ENCODE peak calls at places on chromosomes 6 and 20, in nine cellular contexts. D, H, G, N, Z, W, J, Y and O are unnamed samples.
A peak's percentile ranks its signal among the peaks of the same experiment; 100 is the strongest.

GRCh38 chr20:16541226-16541625 is 32.0 kb downstream of the KIF16B start:
- DNase-seq in D (no peak), H (no peak), G (no peak), N (no peak), Z (no peak), W (no peak), J (no peak), Y (no peak), O (peak; percentile 55)

GRCh38 chr6:166032366-166033171 is 135.1 kb downstream of the TBXT start:
- DNase-seq in D (peak; percentile 51), H (no peak), G (no peak), N (no peak), Z (peak; percentile 90), W (no peak), J (no peak), Y (peak; percentile 69), O (peak; percentile 53)

GRCh38 chr20:44217342-44218092 is 6.9 kb upstream of the OSER1 start:
- DNase-seq in D (peak; percentile 86), H (peak; percentile 85), G (peak; percentile 71), N (no peak), Z (peak; percentile 80), W (peak; percentile 41), J (peak; percentile 74), Y (peak; percentile 32), O (peak; percentile 53)

GRCh38 chr20:62885046-62885445 is 23.4 kb upstream of the TCFL5 start:
- DNase-seq in D (no peak), H (no peak), G (no peak), N (no peak), Z (no peak), W (no peak), J (no peak), Y (no peak), O (peak; percentile 15)

GRCh38 chr6:87705070-87705691 is 3.1 kb upstream of the AKIRIN2 start:
- DNase-seq in D (no peak), H (peak; percentile 47), G (no peak), N (no peak), Z (peak; percentile 49), W (no peak), J (no peak), Y (no peak), O (no peak)

GRCh38 chr6:157741889-157742615 is 81.0 kb upstream of the SNX9 start:
- DNase-seq in D (no peak), H (no peak), G (no peak), N (no peak), Z (no peak), W (peak; percentile 54), J (no peak), Y (peak; percentile 62), O (no peak)

GRCh38 chr6:6519028-6519427 is 69.5 kb upstream of the LY86 start:
- DNase-seq in D (no peak), H (no peak), G (no peak), N (no peak), Z (no peak), W (no peak), J (peak; percentile 30), Y (no peak), O (no peak)

GRCh38 chr20:17612975-17613327 is 43.1 kb downstream of the DSTN start:
- DNase-seq in D (no peak), H (no peak), G (no peak), N (no peak), Z (no peak), W (no peak), J (no peak), Y (no peak), O (no peak)

GRCh38 chr6:9851541-9852380 is 563.1 kb downstream of the TFAP2A start:
- DNase-seq in D (peak; percentile 29), H (no peak), G (no peak), N (no peak), Z (peak; percentile 21), W (no peak), J (peak; percentile 24), Y (no peak), O (no peak)

GRCh38 chr6:113363866-113364265 is 493.3 kb upstream of the MARCKS start:
- DNase-seq in D (no peak), H (no peak), G (no peak), N (no peak), Z (peak; percentile 60), W (no peak), J (no peak), Y (no peak), O (no peak)

GRCh38 chr6:16097382-16098171 is 31.3 kb upstream of the MYLIP start:
- DNase-seq in D (no peak), H (no peak), G (no peak), N (no peak), Z (no peak), W (no peak), J (no peak), Y (no peak), O (no peak)

GRCh38 chr20:41185013-41185757 is 47.8 kb downstream of the PLCG1 start:
- DNase-seq in D (no peak), H (no peak), G (no peak), N (no peak), Z (no peak), W (no peak), J (no peak), Y (no peak), O (peak; percentile 78)

DNA sequence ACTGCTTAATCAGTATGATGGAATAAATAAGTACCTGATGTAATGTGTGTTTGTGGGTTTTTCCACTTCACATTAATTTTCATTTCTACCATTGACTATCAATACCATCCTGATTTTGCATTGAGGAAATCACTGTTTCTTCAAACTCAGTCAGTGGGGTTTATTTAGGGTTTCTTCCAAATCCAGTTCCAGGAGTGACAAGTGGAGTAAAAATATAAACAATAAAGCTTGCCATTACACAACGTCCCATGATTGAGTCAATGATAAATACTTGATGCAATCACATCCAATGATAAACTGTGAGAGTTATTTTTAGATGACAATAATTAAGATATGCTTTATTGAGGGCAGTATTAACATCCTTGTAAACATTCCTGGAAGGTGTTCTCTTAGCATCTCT is 1037.4 kb upstream of the GJE1 start:
- DNase-seq in D (no peak), H (no peak), G (no peak), N (no peak), Z (no peak), W (no peak), J (no peak), Y (no peak), O (no peak)
- H3K4me3 ChIP-seq in D (no peak overlapping the region), H (no peak overlapping the region), G (no peak overlapping the region), N (no peak overlapping the region), Z (no peak overlapping the region), W (no peak overlapping the region), J (no peak overlapping the region), Y (no peak overlapping the region), O (no peak overlapping the region)

GRCh38 chr20:58523072-58523681 is 8.0 kb upstream of the APCDD1L start:
- DNase-seq in D (peak; percentile 56), H (no peak), G (no peak), N (no peak), Z (no peak), W (no peak), J (peak; percentile 90), Y (no peak), O (no peak)

GRCh38 chr20:58523916-58524315 is 8.7 kb upstream of the APCDD1L start:
- DNase-seq in D (peak; percentile 34), H (no peak), G (no peak), N (no peak), Z (peak; percentile 68), W (no peak), J (peak; percentile 29), Y (no peak), O (no peak)

GRCh38 chr20:58526411-58526810 is 11.2 kb upstream of the APCDD1L start:
- DNase-seq in D (no peak), H (no peak), G (no peak), N (no peak), Z (no peak), W (no peak), J (no peak), Y (no peak), O (no peak)

GRCh38 chr20:58521763-58522162 is 6.6 kb upstream of the APCDD1L start:
- DNase-seq in D (no peak), H (no peak), G (no peak), N (no peak), Z (no peak), W (no peak), J (no peak), Y (no peak), O (no peak)

DNA sequence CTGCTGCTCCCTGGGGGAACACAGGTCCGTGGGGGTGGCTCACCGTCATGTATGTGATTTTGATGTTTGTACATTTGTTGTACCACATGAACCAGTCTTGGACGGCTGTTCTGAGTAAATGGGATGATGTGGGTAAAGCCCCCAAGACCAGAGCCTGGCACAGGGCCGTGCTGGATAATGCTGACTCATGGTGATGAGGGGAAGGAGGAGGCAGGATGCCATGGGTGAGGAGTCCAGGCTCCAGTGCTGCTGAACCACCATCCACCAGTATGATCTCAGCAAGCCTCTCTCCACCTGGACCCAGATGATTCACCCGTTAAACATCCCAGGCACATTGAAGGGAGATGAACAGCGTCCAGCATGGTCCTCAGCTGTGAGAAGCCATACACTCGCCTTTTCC is 9.6 kb upstream of the APCDD1L start:
- DNase-seq in D (no peak), H (no peak), G (no peak), N (no peak), Z (peak; percentile 66), W (no peak), J (no peak), Y (no peak), O (no peak)
- H3K9me3 ChIP-seq in D (peaks cover 18% of the 10 kb centered on the region), H (no peaks in the 10 kb centered on the region), G (no peaks in the 10 kb centered on the region), N (peaks cover 15% of the 10 kb centered on the region), Z (peaks cover 6% of the 10 kb centered on the region), W (peaks cover 20% of the 10 kb centered on the region), J (peaks cover 22% of the 10 kb centered on the region), Y (peaks cover 11% of the 10 kb centered on the region), O (peaks cover 10% of the 10 kb centered on the region)

DNA sequence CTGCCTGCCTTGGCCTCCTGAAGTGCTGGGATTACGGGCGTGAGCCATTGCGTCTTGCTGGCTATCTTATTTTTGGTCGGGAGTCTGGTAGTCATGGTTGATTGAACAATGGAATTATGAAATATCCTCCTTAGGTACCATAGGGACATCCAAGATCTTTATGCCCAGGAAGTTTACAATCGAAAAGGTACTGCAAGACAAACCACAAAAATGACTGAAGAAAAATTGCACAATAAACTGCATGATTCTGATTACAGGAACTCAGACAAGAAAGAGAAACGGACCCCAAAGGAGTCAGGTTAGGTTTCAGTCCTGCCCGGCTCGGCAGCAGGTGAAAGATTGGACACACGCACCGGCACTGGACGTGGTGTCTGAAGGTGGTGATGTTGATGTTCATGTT is 5.3 kb downstream of the SLC26A8 start:
- DNase-seq in D (no peak), H (no peak), G (no peak), N (no peak), Z (no peak), W (no peak), J (no peak), Y (no peak), O (no peak)
- H3K4me3 ChIP-seq in D (no peak overlapping the region), H (no peak overlapping the region), G (no peak overlapping the region), N (no peak overlapping the region), Z (no peak overlapping the region), W (no peak overlapping the region), J (no peak overlapping the region), Y (no peak overlapping the region), O (no peak overlapping the region)

DNA sequence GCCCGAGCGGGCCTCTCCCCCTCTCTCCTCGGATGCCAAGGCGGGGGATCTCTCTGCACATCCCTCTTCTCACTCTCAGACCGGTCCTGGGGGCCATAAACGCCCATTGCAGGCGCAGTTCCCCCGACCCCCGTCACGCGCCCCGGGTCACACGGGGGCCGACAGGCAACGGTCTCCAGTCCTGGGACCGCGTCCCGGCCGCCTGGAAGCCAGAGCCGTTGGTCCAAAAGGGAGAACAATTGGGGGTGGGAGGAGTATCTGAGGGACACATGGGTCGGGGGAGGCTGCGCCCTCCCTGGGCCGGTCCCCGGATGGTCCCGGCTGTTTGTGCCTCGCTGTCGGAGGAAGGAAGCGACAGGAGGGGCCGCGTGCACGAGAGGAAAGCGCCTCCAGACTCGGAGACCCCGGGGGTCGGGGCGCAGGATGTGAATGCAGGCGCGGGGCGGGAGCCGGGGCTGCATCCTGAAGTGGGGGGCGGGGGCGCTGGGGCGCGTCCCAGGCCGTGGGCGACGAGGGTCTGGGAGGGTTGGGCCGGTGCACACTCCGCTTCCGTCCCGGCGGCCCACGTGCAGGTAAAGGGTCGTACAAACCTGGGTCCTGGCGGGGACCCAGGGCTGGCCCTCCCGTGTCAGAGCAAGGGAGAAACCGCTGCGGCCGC is 903 bp downstream of the SLC4A11 start:
- DNase-seq in D (peak; percentile 63), H (no peak), G (no peak), N (peak; percentile 75), Z (no peak), W (no peak), J (no peak), Y (no peak), O (no peak)
- H3K9me3 ChIP-seq in D (no peaks in the 10 kb centered on the region), H (no peaks in the 10 kb centered on the region), G (no peaks in the 10 kb centered on the region), N (no peaks in the 10 kb centered on the region), Z (no peaks in the 10 kb centered on the region), W (no peaks in the 10 kb centered on the region), J (no peaks in the 10 kb centered on the region), Y (no peaks in the 10 kb centered on the region), O (no peaks in the 10 kb centered on the region)